ENCODE peak calls at places on chromosomes 16 and 17, in four cellular contexts. One of them, this sample, is unnamed.

GRCh38 chr17:44738214-44738906 is 20.4 kb upstream of the ADAM11 start:
- DNase-seq in cardiac fibroblast: peak
- DNase-seq in small intestine: peak
- DNase-seq in T-helper 1 cell: no peak
- DNase-seq in this sample: no peak

GRCh38 chr17:19738757-19739156 is 9.3 kb downstream of the ALDH3A1 start:
- DNase-seq in T-helper 1 cell: no peak
- DNase-seq in cardiac fibroblast: no peak
- DNase-seq in small intestine: no peak
- DNase-seq in this sample: no peak

GRCh38 chr17:17269926-17270773 is 10.9 kb downstream of the COPS3 start:
- DNase-seq in cardiac fibroblast: peak
- DNase-seq in small intestine: no peak
- DNase-seq in T-helper 1 cell: no peak
- DNase-seq in this sample: no peak

GRCh38 chr16:81861503-81861902 is 82.4 kb downstream of the PLCG2 start:
- DNase-seq in small intestine: no peak
- DNase-seq in T-helper 1 cell: no peak
- DNase-seq in cardiac fibroblast: no peak
- DNase-seq in this sample: no peak

GRCh38 chr17:40320771-40321501 is 12.0 kb downstream of the RARA start:
- DNase-seq in cardiac fibroblast: no peak
- DNase-seq in T-helper 1 cell: peak
- DNase-seq in small intestine: no peak
- DNase-seq in this sample: no peak

GRCh38 chr17:14301279-14301760 is 439 bp downstream of the HS3ST3B1 start:
- DNase-seq in small intestine: no peak
- DNase-seq in cardiac fibroblast: no peak
- DNase-seq in T-helper 1 cell: no peak
- DNase-seq in this sample: no peak

GRCh38 chr16:2035431-2036199 is 8.9 kb downstream of the NHERF2 start:
- DNase-seq in cardiac fibroblast: peak
- DNase-seq in T-helper 1 cell: no peak
- DNase-seq in small intestine: no peak
- DNase-seq in this sample: no peak

GRCh38 chr16:72664480-72665408 is 383.2 kb downstream of the ZFHX3 start:
- DNase-seq in T-helper 1 cell: peak
- DNase-seq in small intestine: peak
- DNase-seq in cardiac fibroblast: peak
- DNase-seq in this sample: peak

GRCh38 chr16:11208916-11209665 is 46.9 kb downstream of the SOCS1 start:
- DNase-seq in cardiac fibroblast: peak
- DNase-seq in small intestine: no peak
- DNase-seq in T-helper 1 cell: no peak
- DNase-seq in this sample: no peak

GRCh38 chr16:85541619-85542547 is 71.2 kb upstream of the GSE1 start:
- DNase-seq in T-helper 1 cell: no peak
- DNase-seq in cardiac fibroblast: no peak
- DNase-seq in small intestine: no peak
- DNase-seq in this sample: no peak

GRCh38 chr17:44044092-44044491 is 22.4 kb downstream of the LSM12 start:
- DNase-seq in small intestine: no peak
- DNase-seq in cardiac fibroblast: peak
- DNase-seq in T-helper 1 cell: no peak
- DNase-seq in this sample: no peak

GRCh38 chr16:56047307-56048234 is 143.7 kb upstream of the GNAO1 start:
- DNase-seq in cardiac fibroblast: no peak
- DNase-seq in T-helper 1 cell: no peak
- DNase-seq in small intestine: no peak
- DNase-seq in this sample: no peak

GRCh38 chr17:27551701-27552466 is 79.1 kb upstream of the LGALS9 start:
- DNase-seq in T-helper 1 cell: no peak
- DNase-seq in small intestine: peak
- DNase-seq in cardiac fibroblast: peak
- DNase-seq in this sample: no peak

GRCh38 chr17:80169784-80170500 is at the start of gene CARD14:
- DNase-seq in small intestine: no peak
- DNase-seq in T-helper 1 cell: no peak
- DNase-seq in cardiac fibroblast: no peak
- DNase-seq in this sample: no peak

GRCh38 chr17:32491371-32492280 is 4.8 kb downstream of the CDK5R1 start:
- DNase-seq in small intestine: no peak
- DNase-seq in T-helper 1 cell: no peak
- DNase-seq in cardiac fibroblast: no peak
- DNase-seq in this sample: no peak

GRCh38 chr17:59620518-59621259 is 994 bp downstream of the CLTC start:
- DNase-seq in small intestine: peak
- DNase-seq in T-helper 1 cell: peak
- DNase-seq in cardiac fibroblast: peak
- DNase-seq in this sample: peak

GRCh38 chr17:376936-377863 is 24.6 kb upstream of the RPH3AL start:
- DNase-seq in cardiac fibroblast: no peak
- DNase-seq in T-helper 1 cell: no peak
- DNase-seq in small intestine: peak
- DNase-seq in this sample: no peak

GRCh38 chr17:7102421-7102820 is 12.2 kb downstream of the ASGR2 start:
- DNase-seq in small intestine: no peak
- DNase-seq in T-helper 1 cell: no peak
- DNase-seq in cardiac fibroblast: no peak
- DNase-seq in this sample: no peak

GRCh38 chr16:2339521-2340484 is 725 bp downstream of the ABCA3 start:
- DNase-seq in small intestine: peak
- DNase-seq in cardiac fibroblast: peak
- DNase-seq in T-helper 1 cell: peak
- DNase-seq in this sample: peak

GRCh38 chr16:2508722-2509400 is 4.9 kb upstream of the ATP6V0C start:
- DNase-seq in small intestine: no peak
- DNase-seq in T-helper 1 cell: no peak
- DNase-seq in cardiac fibroblast: no peak
- DNase-seq in this sample: no peak

GRCh38 chr16:30677931-30678585 is 19.8 kb downstream of the FBRS start:
- DNase-seq in cardiac fibroblast: no peak
- DNase-seq in small intestine: no peak
- DNase-seq in T-helper 1 cell: no peak
- DNase-seq in this sample: no peak

GRCh38 chr16:31029272-31029671 is 4.1 kb upstream of the STX4 start:
- DNase-seq in T-helper 1 cell: no peak
- DNase-seq in cardiac fibroblast: no peak
- DNase-seq in small intestine: no peak
- DNase-seq in this sample: no peak

GRCh38 chr17:21143695-21144094 is 16.9 kb downstream of the DHRS7B start:
- DNase-seq in cardiac fibroblast: no peak
- DNase-seq in T-helper 1 cell: no peak
- DNase-seq in small intestine: no peak
- DNase-seq in this sample: no peak